ENCODE peak calls at places on chromosomes 5 and 9, in seven cellular contexts. One of them, this sample, is unnamed.

GRCh38 chr5:74919487-74919886 is 53.3 kb upstream of the FAM169A start:
- DNase-seq in hippocampal formation: peak
- DNase-seq in posterior cingulate gyrus: no peak
- DNase-seq in Caki2: no peak
- DNase-seq in foreskin fibroblast: peak
- DNase-seq in iris pigment epithelial cell: peak
- DNase-seq in NCI-H1436: peak
- DNase-seq in this sample: peak

GRCh38 chr5:147332643-147333042 is 97.8 kb downstream of the STK32A start:
- DNase-seq in hippocampal formation: no peak
- DNase-seq in posterior cingulate gyrus: no peak
- DNase-seq in Caki2: no peak
- DNase-seq in foreskin fibroblast: no peak
- DNase-seq in iris pigment epithelial cell: no peak
- DNase-seq in NCI-H1436: peak
- DNase-seq in this sample: no peak

GRCh38 chr9:130235558-130236435 is 29.8 kb upstream of the HMCN2 start:
- DNase-seq in hippocampal formation: peak
- DNase-seq in posterior cingulate gyrus: peak
- DNase-seq in Caki2: peak
- DNase-seq in foreskin fibroblast: peak
- DNase-seq in iris pigment epithelial cell: peak
- DNase-seq in NCI-H1436: peak
- DNase-seq in this sample: peak

GRCh38 chr5:127409236-127409921 is 108.1 kb upstream of the PRRC1 start:
- DNase-seq in hippocampal formation: peak
- DNase-seq in posterior cingulate gyrus: no peak
- DNase-seq in Caki2: no peak
- DNase-seq in foreskin fibroblast: no peak
- DNase-seq in iris pigment epithelial cell: peak
- DNase-seq in NCI-H1436: no peak
- DNase-seq in this sample: peak

GRCh38 chr9:132283165-132283564 is 71.6 kb downstream of the SETX start:
- DNase-seq in hippocampal formation: no peak
- DNase-seq in posterior cingulate gyrus: no peak
- DNase-seq in Caki2: peak
- DNase-seq in foreskin fibroblast: no peak
- DNase-seq in iris pigment epithelial cell: peak
- DNase-seq in NCI-H1436: no peak
- DNase-seq in this sample: no peak

GRCh38 chr9:6034954-6035353 is 19.5 kb upstream of the RANBP6 start:
- DNase-seq in hippocampal formation: no peak
- DNase-seq in posterior cingulate gyrus: no peak
- DNase-seq in Caki2: peak
- DNase-seq in foreskin fibroblast: no peak
- DNase-seq in iris pigment epithelial cell: no peak
- DNase-seq in NCI-H1436: no peak
- DNase-seq in this sample: no peak

GRCh38 chr5:68446070-68446357 is 230.5 kb downstream of the PIK3R1 start:
- DNase-seq in hippocampal formation: no peak
- DNase-seq in posterior cingulate gyrus: no peak
- DNase-seq in Caki2: no peak
- DNase-seq in foreskin fibroblast: no peak
- DNase-seq in iris pigment epithelial cell: no peak
- DNase-seq in NCI-H1436: no peak
- DNase-seq in this sample: no peak

GRCh38 chr9:132802121-132802795 is 75.8 kb downstream of the AK8 start:
- DNase-seq in hippocampal formation: no peak
- DNase-seq in posterior cingulate gyrus: no peak
- DNase-seq in Caki2: no peak
- DNase-seq in foreskin fibroblast: no peak
- DNase-seq in iris pigment epithelial cell: no peak
- DNase-seq in NCI-H1436: no peak
- DNase-seq in this sample: no peak

GRCh38 chr9:116087751-116088194 is 65.8 kb upstream of the PAPPA start:
- DNase-seq in hippocampal formation: no peak
- DNase-seq in posterior cingulate gyrus: no peak
- DNase-seq in Caki2: peak
- DNase-seq in foreskin fibroblast: peak
- DNase-seq in iris pigment epithelial cell: peak
- DNase-seq in NCI-H1436: no peak
- DNase-seq in this sample: peak

GRCh38 chr5:18114161-18114802 is 480.0 kb downstream of the TAF11L14 start:
- DNase-seq in hippocampal formation: no peak
- DNase-seq in posterior cingulate gyrus: peak
- DNase-seq in Caki2: no peak
- DNase-seq in foreskin fibroblast: no peak
- DNase-seq in iris pigment epithelial cell: peak
- DNase-seq in NCI-H1436: no peak
- DNase-seq in this sample: no peak

GRCh38 chr5:148909001-148909400 is 82.6 kb downstream of the ADRB2 start:
- DNase-seq in hippocampal formation: no peak
- DNase-seq in posterior cingulate gyrus: no peak
- DNase-seq in Caki2: peak
- DNase-seq in foreskin fibroblast: peak
- DNase-seq in iris pigment epithelial cell: peak
- DNase-seq in NCI-H1436: no peak
- DNase-seq in this sample: peak

GRCh38 chr5:136731241-136731885 is 366.0 kb upstream of the TRPC7 start:
- DNase-seq in hippocampal formation: no peak
- DNase-seq in posterior cingulate gyrus: no peak
- DNase-seq in Caki2: no peak
- DNase-seq in foreskin fibroblast: no peak
- DNase-seq in iris pigment epithelial cell: peak
- DNase-seq in NCI-H1436: no peak
- DNase-seq in this sample: peak

GRCh38 chr9:113933188-113933587 is 57.1 kb downstream of the ZNF618 start:
- DNase-seq in hippocampal formation: no peak
- DNase-seq in posterior cingulate gyrus: no peak
- DNase-seq in Caki2: no peak
- DNase-seq in foreskin fibroblast: no peak
- DNase-seq in iris pigment epithelial cell: no peak
- DNase-seq in NCI-H1436: no peak
- DNase-seq in this sample: no peak

GRCh38 chr5:139100825-139101224 is 97.3 kb downstream of the SIL1 start:
- DNase-seq in hippocampal formation: no peak
- DNase-seq in posterior cingulate gyrus: no peak
- DNase-seq in Caki2: peak
- DNase-seq in foreskin fibroblast: peak
- DNase-seq in iris pigment epithelial cell: peak
- DNase-seq in NCI-H1436: no peak
- DNase-seq in this sample: peak

GRCh38 chr5:64834611-64835010 is 65.9 kb downstream of the CWC27 start:
- DNase-seq in hippocampal formation: no peak
- DNase-seq in posterior cingulate gyrus: no peak
- DNase-seq in Caki2: no peak
- DNase-seq in foreskin fibroblast: no peak
- DNase-seq in iris pigment epithelial cell: peak
- DNase-seq in NCI-H1436: no peak
- DNase-seq in this sample: peak

GRCh38 chr5:178293815-178294214 is 61.2 kb upstream of the PHYKPL start:
- DNase-seq in hippocampal formation: no peak
- DNase-seq in posterior cingulate gyrus: no peak
- DNase-seq in Caki2: no peak
- DNase-seq in foreskin fibroblast: no peak
- DNase-seq in iris pigment epithelial cell: no peak
- DNase-seq in NCI-H1436: no peak
- DNase-seq in this sample: no peak

GRCh38 chr9:14608521-14608920 is 84.7 kb downstream of the ZDHHC21 start:
- DNase-seq in hippocampal formation: no peak
- DNase-seq in posterior cingulate gyrus: no peak
- DNase-seq in Caki2: no peak
- DNase-seq in foreskin fibroblast: no peak
- DNase-seq in iris pigment epithelial cell: no peak
- DNase-seq in NCI-H1436: peak
- DNase-seq in this sample: no peak

GRCh38 chr9:29475471-29475870 is 1902.2 kb upstream of the C9orf72 start:
- DNase-seq in hippocampal formation: no peak
- DNase-seq in posterior cingulate gyrus: no peak
- DNase-seq in Caki2: no peak
- DNase-seq in foreskin fibroblast: no peak
- DNase-seq in iris pigment epithelial cell: no peak
- DNase-seq in NCI-H1436: no peak
- DNase-seq in this sample: peak

GRCh38 chr9:95268681-95269080 is 48.8 kb downstream of the FANCC start:
- DNase-seq in hippocampal formation: peak
- DNase-seq in posterior cingulate gyrus: no peak
- DNase-seq in Caki2: peak
- DNase-seq in foreskin fibroblast: peak
- DNase-seq in iris pigment epithelial cell: peak
- DNase-seq in NCI-H1436: peak
- DNase-seq in this sample: peak

GRCh38 chr9:84170521-84171141 is 169.9 kb downstream of the SLC28A3 start:
- DNase-seq in hippocampal formation: no peak
- DNase-seq in posterior cingulate gyrus: peak
- DNase-seq in Caki2: peak
- DNase-seq in foreskin fibroblast: peak
- DNase-seq in iris pigment epithelial cell: peak
- DNase-seq in NCI-H1436: no peak
- DNase-seq in this sample: peak

GRCh38 chr9:77019810-77020437 is 469 bp downstream of the FOXB2 start:
- DNase-seq in hippocampal formation: no peak
- DNase-seq in posterior cingulate gyrus: no peak
- DNase-seq in Caki2: no peak
- DNase-seq in foreskin fibroblast: no peak
- DNase-seq in iris pigment epithelial cell: no peak
- DNase-seq in NCI-H1436: no peak
- DNase-seq in this sample: no peak

GRCh38 chr5:10460252-10460906 is 18.7 kb downstream of the ROPN1L start:
- DNase-seq in hippocampal formation: peak
- DNase-seq in posterior cingulate gyrus: no peak
- DNase-seq in Caki2: no peak
- DNase-seq in foreskin fibroblast: no peak
- DNase-seq in iris pigment epithelial cell: no peak
- DNase-seq in NCI-H1436: no peak
- DNase-seq in this sample: no peak

GRCh38 chr9:14262836-14263235 is 51.1 kb downstream of the NFIB start:
- DNase-seq in hippocampal formation: no peak
- DNase-seq in posterior cingulate gyrus: no peak
- DNase-seq in Caki2: no peak
- DNase-seq in foreskin fibroblast: no peak
- DNase-seq in iris pigment epithelial cell: no peak
- DNase-seq in NCI-H1436: no peak
- DNase-seq in this sample: no peak

GRCh38 chr9:20209421-20210340 is 412.6 kb downstream of the MLLT3 start:
- DNase-seq in hippocampal formation: no peak
- DNase-seq in posterior cingulate gyrus: no peak
- DNase-seq in Caki2: no peak
- DNase-seq in foreskin fibroblast: no peak
- DNase-seq in iris pigment epithelial cell: no peak
- DNase-seq in NCI-H1436: no peak
- DNase-seq in this sample: no peak

GRCh38 chr9:68947842-68948569 is 65.9 kb downstream of the PRKACG start:
- DNase-seq in hippocampal formation: no peak
- DNase-seq in posterior cingulate gyrus: no peak
- DNase-seq in Caki2: no peak
- DNase-seq in foreskin fibroblast: no peak
- DNase-seq in iris pigment epithelial cell: no peak
- DNase-seq in NCI-H1436: no peak
- DNase-seq in this sample: no peak

GRCh38 chr5:35067985-35068384 is 20.2 kb upstream of the AGXT2 start:
- DNase-seq in hippocampal formation: no peak
- DNase-seq in posterior cingulate gyrus: no peak
- DNase-seq in Caki2: no peak
- DNase-seq in foreskin fibroblast: no peak
- DNase-seq in iris pigment epithelial cell: no peak
- DNase-seq in NCI-H1436: no peak
- DNase-seq in this sample: no peak

GRCh38 chr5:172115541-172115982 is 72.5 kb downstream of the STK10 start:
- DNase-seq in hippocampal formation: no peak
- DNase-seq in posterior cingulate gyrus: no peak
- DNase-seq in Caki2: no peak
- DNase-seq in foreskin fibroblast: no peak
- DNase-seq in iris pigment epithelial cell: no peak
- DNase-seq in NCI-H1436: no peak
- DNase-seq in this sample: no peak

GRCh38 chr5:158153508-158153907 is 294.6 kb upstream of the CLINT1 start:
- DNase-seq in hippocampal formation: no peak
- DNase-seq in posterior cingulate gyrus: no peak
- DNase-seq in Caki2: no peak
- DNase-seq in foreskin fibroblast: no peak
- DNase-seq in iris pigment epithelial cell: no peak
- DNase-seq in NCI-H1436: no peak
- DNase-seq in this sample: no peak

GRCh38 chr9:75064307-75065025 is 23.5 kb downstream of the NMRK1 start:
- DNase-seq in hippocampal formation: no peak
- DNase-seq in posterior cingulate gyrus: peak
- DNase-seq in Caki2: no peak
- DNase-seq in foreskin fibroblast: peak
- DNase-seq in iris pigment epithelial cell: peak
- DNase-seq in NCI-H1436: no peak
- DNase-seq in this sample: peak

GRCh38 chr5:138975098-138975847 is 100.1 kb upstream of the LRRTM2 start:
- DNase-seq in hippocampal formation: no peak
- DNase-seq in posterior cingulate gyrus: no peak
- DNase-seq in Caki2: no peak
- DNase-seq in foreskin fibroblast: peak
- DNase-seq in iris pigment epithelial cell: peak
- DNase-seq in NCI-H1436: no peak
- DNase-seq in this sample: peak

GRCh38 chr9:2635922-2636321 is 14.3 kb downstream of the VLDLR start:
- DNase-seq in hippocampal formation: no peak
- DNase-seq in posterior cingulate gyrus: no peak
- DNase-seq in Caki2: no peak
- DNase-seq in foreskin fibroblast: no peak
- DNase-seq in iris pigment epithelial cell: no peak
- DNase-seq in NCI-H1436: no peak
- DNase-seq in this sample: no peak

GRCh38 chr5:59146729-59147128 is 563.9 kb downstream of the RAB3C start:
- DNase-seq in hippocampal formation: no peak
- DNase-seq in posterior cingulate gyrus: no peak
- DNase-seq in Caki2: no peak
- DNase-seq in foreskin fibroblast: no peak
- DNase-seq in iris pigment epithelial cell: no peak
- DNase-seq in NCI-H1436: no peak
- DNase-seq in this sample: no peak

GRCh38 chr5:111953351-111954127 is 196.5 kb upstream of the NREP start:
- DNase-seq in hippocampal formation: no peak
- DNase-seq in posterior cingulate gyrus: no peak
- DNase-seq in Caki2: no peak
- DNase-seq in foreskin fibroblast: no peak
- DNase-seq in iris pigment epithelial cell: peak
- DNase-seq in NCI-H1436: no peak
- DNase-seq in this sample: peak

GRCh38 chr5:100595152-100595811 is 60.1 kb downstream of the FAM174A start:
- DNase-seq in hippocampal formation: peak
- DNase-seq in posterior cingulate gyrus: peak
- DNase-seq in Caki2: peak
- DNase-seq in foreskin fibroblast: peak
- DNase-seq in iris pigment epithelial cell: peak
- DNase-seq in NCI-H1436: no peak
- DNase-seq in this sample: peak

GRCh38 chr9:113516840-113517577 is 53.5 kb downstream of the RGS3 start:
- DNase-seq in hippocampal formation: no peak
- DNase-seq in posterior cingulate gyrus: no peak
- DNase-seq in Caki2: no peak
- DNase-seq in foreskin fibroblast: no peak
- DNase-seq in iris pigment epithelial cell: peak
- DNase-seq in NCI-H1436: no peak
- DNase-seq in this sample: no peak

GRCh38 chr5:139808481-139809330 is 13.1 kb downstream of the PSD2 start:
- DNase-seq in hippocampal formation: no peak
- DNase-seq in posterior cingulate gyrus: no peak
- DNase-seq in Caki2: no peak
- DNase-seq in foreskin fibroblast: peak
- DNase-seq in iris pigment epithelial cell: peak
- DNase-seq in NCI-H1436: no peak
- DNase-seq in this sample: peak

GRCh38 chr9:72048850-72049249 is 11.6 kb downstream of the C9orf57 start:
- DNase-seq in hippocampal formation: no peak
- DNase-seq in posterior cingulate gyrus: no peak
- DNase-seq in Caki2: no peak
- DNase-seq in foreskin fibroblast: no peak
- DNase-seq in iris pigment epithelial cell: no peak
- DNase-seq in NCI-H1436: no peak
- DNase-seq in this sample: peak

GRCh38 chr9:70409800-70410199 is 4.7 kb downstream of the KLF9 start:
- DNase-seq in hippocampal formation: no peak
- DNase-seq in posterior cingulate gyrus: no peak
- DNase-seq in Caki2: no peak
- DNase-seq in foreskin fibroblast: no peak
- DNase-seq in iris pigment epithelial cell: no peak
- DNase-seq in NCI-H1436: no peak
- DNase-seq in this sample: peak